ENCODE peak calls at places on chromosomes 11 and 22, in six cellular contexts. One of them, this sample, is unnamed.

GRCh38 chr11:63813563-63814382 is 517 bp downstream of the SPINDOC start:
- DNase-seq in neural progenitor cell: peak; percentile 67
- DNase-seq in HCT116: no peak
- DNase-seq in PC-3: peak; percentile 49
- DNase-seq in MM.1S: peak; percentile 50
- DNase-seq in SK-N-SH: peak; percentile 88
- DNase-seq in this sample: peak; percentile 55

GRCh38 chr22:45163074-45163416 is 680 bp upstream of the NUP50 start:
- DNase-seq in neural progenitor cell: peak; percentile 65
- DNase-seq in HCT116: no peak
- DNase-seq in PC-3: peak; percentile 18
- DNase-seq in MM.1S: peak; percentile 27
- DNase-seq in SK-N-SH: peak; percentile 57
- DNase-seq in this sample: peak; percentile 72

GRCh38 chr11:113877673-113878060 is 2.3 kb upstream of the USP28 start:
- DNase-seq in neural progenitor cell: no peak
- DNase-seq in HCT116: no peak
- DNase-seq in PC-3: no peak
- DNase-seq in MM.1S: no peak
- DNase-seq in SK-N-SH: no peak
- DNase-seq in this sample: no peak

GRCh38 chr22:40056163-40056958 is 61.6 kb downstream of the FAM83F start:
- DNase-seq in neural progenitor cell: no peak
- DNase-seq in HCT116: no peak
- DNase-seq in PC-3: no peak
- DNase-seq in MM.1S: no peak
- DNase-seq in SK-N-SH: no peak
- DNase-seq in this sample: no peak

GRCh38 chr22:40485813-40486610 is 115.6 kb downstream of the SGSM3 start:
- DNase-seq in neural progenitor cell: no peak
- DNase-seq in HCT116: no peak
- DNase-seq in PC-3: no peak
- DNase-seq in MM.1S: no peak
- DNase-seq in SK-N-SH: no peak
- DNase-seq in this sample: peak; percentile 53

GRCh38 chr11:29153078-29153477 is 863.8 kb downstream of the KCNA4 start:
- DNase-seq in neural progenitor cell: no peak
- DNase-seq in HCT116: no peak
- DNase-seq in PC-3: no peak
- DNase-seq in MM.1S: no peak
- DNase-seq in SK-N-SH: no peak
- DNase-seq in this sample: no peak

GRCh38 chr11:130022799-130023198 is 20.2 kb upstream of the PRDM10 start:
- DNase-seq in neural progenitor cell: no peak
- DNase-seq in HCT116: no peak
- DNase-seq in PC-3: peak; percentile 21
- DNase-seq in MM.1S: no peak
- DNase-seq in SK-N-SH: no peak
- DNase-seq in this sample: peak; percentile 20

GRCh38 chr22:40758390-40758789 is 60.8 kb downstream of the SLC25A17 start:
- DNase-seq in neural progenitor cell: no peak
- DNase-seq in HCT116: no peak
- DNase-seq in PC-3: peak; percentile 63
- DNase-seq in MM.1S: no peak
- DNase-seq in SK-N-SH: no peak
- DNase-seq in this sample: no peak

GRCh38 chr11:108697872-108698473 is 33.1 kb downstream of the DDX10 start:
- DNase-seq in neural progenitor cell: peak; percentile 68
- DNase-seq in HCT116: peak; percentile 51
- DNase-seq in PC-3: peak; percentile 79
- DNase-seq in MM.1S: peak; percentile 57
- DNase-seq in SK-N-SH: peak; percentile 59
- DNase-seq in this sample: peak; percentile 85

GRCh38 chr22:24953294-24954113 is 988 bp downstream of the KIAA1671 start:
- DNase-seq in neural progenitor cell: peak; percentile 74
- DNase-seq in HCT116: no peak
- DNase-seq in PC-3: no peak
- DNase-seq in MM.1S: no peak
- DNase-seq in SK-N-SH: peak; percentile 76
- DNase-seq in this sample: no peak

GRCh38 chr11:36453678-36454077 is 56.4 kb downstream of the TRAF6 start:
- DNase-seq in neural progenitor cell: no peak
- DNase-seq in HCT116: no peak
- DNase-seq in PC-3: peak; percentile 78
- DNase-seq in MM.1S: no peak
- DNase-seq in SK-N-SH: no peak
- DNase-seq in this sample: peak; percentile 59

GRCh38 chr11:78039919-78040671 is 17.0 kb upstream of the KCTD14 start:
- DNase-seq in neural progenitor cell: no peak
- DNase-seq in HCT116: no peak
- DNase-seq in PC-3: peak; percentile 91
- DNase-seq in MM.1S: peak; percentile 47
- DNase-seq in SK-N-SH: peak; percentile 84
- DNase-seq in this sample: peak; percentile 85

GRCh38 chr11:35216962-35217667 is 78.1 kb downstream of the CD44 start:
- DNase-seq in neural progenitor cell: no peak
- DNase-seq in HCT116: no peak
- DNase-seq in PC-3: no peak
- DNase-seq in MM.1S: no peak
- DNase-seq in SK-N-SH: no peak
- DNase-seq in this sample: peak; percentile 40

GRCh38 chr11:104892723-104893511 is 5.3 kb downstream of the CASP12 start:
- DNase-seq in neural progenitor cell: no peak
- DNase-seq in HCT116: no peak
- DNase-seq in PC-3: peak; percentile 37
- DNase-seq in MM.1S: no peak
- DNase-seq in SK-N-SH: no peak
- DNase-seq in this sample: no peak

GRCh38 chr11:37320921-37321320 is 722.9 kb upstream of the RAG2 start:
- DNase-seq in neural progenitor cell: no peak
- DNase-seq in HCT116: no peak
- DNase-seq in PC-3: peak; percentile 90
- DNase-seq in MM.1S: no peak
- DNase-seq in SK-N-SH: no peak
- DNase-seq in this sample: no peak

GRCh38 chr22:46056169-46057041 is 79.4 kb upstream of the WNT7B start:
- DNase-seq in neural progenitor cell: no peak
- DNase-seq in HCT116: no peak
- DNase-seq in PC-3: peak; percentile 36
- DNase-seq in MM.1S: no peak
- DNase-seq in SK-N-SH: peak; percentile 68
- DNase-seq in this sample: peak; percentile 83

DNA sequence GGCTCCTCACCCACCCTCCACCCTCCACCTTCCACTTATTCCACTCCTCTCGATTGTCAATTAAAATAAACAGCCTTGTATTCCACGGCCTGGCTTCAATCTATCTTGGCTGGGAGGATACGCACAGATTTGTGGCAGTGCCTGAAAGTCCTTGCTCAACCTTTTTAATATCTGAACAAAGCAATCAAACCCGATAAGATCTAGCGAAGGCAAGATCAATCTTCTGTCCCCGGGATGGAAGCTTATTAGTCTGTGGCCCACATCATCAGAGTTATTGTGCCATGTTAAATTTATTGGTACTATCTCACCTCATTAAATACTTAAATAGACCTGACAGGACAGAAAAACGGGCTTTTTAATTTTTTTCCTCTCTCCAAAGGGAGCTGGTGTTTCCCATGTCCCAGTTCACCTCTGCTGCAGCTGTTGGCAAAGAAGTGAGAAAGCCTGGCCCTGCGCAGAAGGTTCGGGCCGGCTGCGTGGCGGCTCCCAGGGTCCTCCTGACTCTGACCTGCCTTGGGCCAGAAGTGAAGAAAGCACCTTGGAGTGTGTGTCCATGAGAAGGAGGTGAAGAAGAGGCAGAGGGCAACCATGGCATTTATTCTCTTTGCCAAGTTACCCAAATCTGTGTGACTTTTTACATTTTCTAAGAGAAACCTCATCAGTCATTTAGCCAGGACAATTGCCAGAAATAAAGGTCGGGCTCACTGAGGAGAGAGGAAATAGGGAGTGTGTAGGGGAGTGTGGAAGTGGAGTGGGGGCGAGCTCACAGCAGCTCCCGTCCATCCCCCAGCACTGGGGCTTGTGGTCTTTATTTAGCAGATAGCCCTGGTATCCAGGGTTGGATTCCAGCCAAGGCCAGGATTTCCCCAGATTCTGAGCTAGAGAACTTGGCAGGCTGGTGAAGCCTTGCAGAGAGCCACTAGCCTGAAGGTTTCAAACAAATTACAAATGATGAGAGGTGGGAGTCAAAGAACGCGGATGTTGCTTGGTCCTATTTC is 102.3 kb upstream of the CADM1 start:
- DNase-seq in neural progenitor cell: no peak
- DNase-seq in HCT116: no peak
- DNase-seq in PC-3: no peak
- DNase-seq in MM.1S: no peak
- DNase-seq in SK-N-SH: peak; percentile 69
- DNase-seq in this sample: no peak
- TF ChIP-seq EZH2phosphoT487 in neural progenitor cell: no peak
- TF ChIP-seq EZH2phosphoT487 in HCT116: no peak
- TF ChIP-seq EZH2phosphoT487 in PC-3: no peak
- TF ChIP-seq EZH2phosphoT487 in MM.1S: no peak
- TF ChIP-seq EZH2phosphoT487 in SK-N-SH: no peak
- TF ChIP-seq EZH2phosphoT487 in this sample: no peak

DNA sequence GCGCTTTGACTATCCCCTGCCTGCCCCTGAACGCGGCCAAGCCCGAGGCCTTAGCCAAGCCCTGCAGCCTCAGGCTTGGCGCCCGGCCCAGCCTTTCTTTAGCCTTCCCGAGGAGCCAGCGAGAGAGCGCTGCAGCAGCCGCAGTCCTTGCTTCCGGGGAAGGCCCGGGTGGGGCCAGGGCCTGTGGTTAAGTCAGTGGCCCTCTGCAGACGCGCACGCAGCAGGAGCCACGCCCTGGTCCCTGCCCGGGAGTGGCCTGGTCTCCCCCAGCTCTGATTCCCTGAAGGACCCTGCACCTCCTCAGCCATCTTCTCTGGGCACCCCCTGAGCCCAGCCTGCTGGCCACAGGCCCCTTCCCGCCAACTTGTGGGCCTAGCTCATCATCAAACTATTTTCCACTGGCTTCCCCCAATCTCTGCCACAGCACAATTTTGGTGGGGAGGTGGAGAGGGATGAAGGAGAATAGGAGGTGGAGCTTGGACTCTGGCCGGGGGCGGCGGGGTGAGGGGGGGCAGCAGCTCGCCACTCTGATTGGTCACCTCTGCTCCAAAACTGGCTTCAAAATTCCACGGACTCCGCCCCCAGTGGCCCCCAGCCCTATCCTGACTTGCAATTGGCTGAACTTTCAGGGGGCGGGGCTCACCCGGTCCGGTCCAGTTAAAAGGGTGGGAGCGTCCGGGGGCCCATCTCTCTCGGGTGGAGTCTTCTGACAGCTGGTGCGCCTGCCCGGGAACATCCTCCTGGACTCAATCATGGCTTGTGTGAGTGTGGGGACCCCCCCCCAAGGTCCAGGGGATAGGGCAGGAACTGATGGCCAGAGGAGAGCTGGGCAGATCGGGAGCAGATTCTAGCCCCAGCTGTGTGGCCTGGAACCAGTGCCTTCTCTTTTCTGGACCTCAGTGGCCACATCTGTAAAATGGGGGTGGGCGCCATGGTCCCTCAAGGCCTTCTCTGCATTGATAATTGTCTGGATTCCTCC is at the start of gene LGALS1:
- DNase-seq in neural progenitor cell: peak; percentile 47
- DNase-seq in HCT116: peak; percentile 92
- DNase-seq in PC-3: peak; percentile 95
- DNase-seq in MM.1S: peak; percentile 88
- DNase-seq in SK-N-SH: peak; percentile 84
- DNase-seq in this sample: peak; percentile 99
- H3K9ac ChIP-seq in neural progenitor cell: no peak within 1 kb of the TSS
- H3K9ac ChIP-seq in HCT116: peak within 1 kb of the TSS; percentile 67
- H3K9ac ChIP-seq in PC-3: peak within 1 kb of the TSS; percentile 86
- H3K9ac ChIP-seq in MM.1S: peak within 1 kb of the TSS; percentile 71
- H3K9ac ChIP-seq in SK-N-SH: peak within 1 kb of the TSS; percentile 94
- H3K9ac ChIP-seq in this sample: peak within 1 kb of the TSS; percentile 85

GRCh38 chr11:65854161-65854592 is 3.8 kb downstream of the CFL1 start:
- DNase-seq in neural progenitor cell: peak; percentile 1
- DNase-seq in HCT116: no peak
- DNase-seq in PC-3: no peak
- DNase-seq in MM.1S: no peak
- DNase-seq in SK-N-SH: peak; percentile 10
- DNase-seq in this sample: no peak

GRCh38 chr11:65854871-65855837 is 2.8 kb downstream of the CFL1 start:
- DNase-seq in neural progenitor cell: no peak
- DNase-seq in HCT116: no peak
- DNase-seq in PC-3: no peak
- DNase-seq in MM.1S: no peak
- DNase-seq in SK-N-SH: no peak
- DNase-seq in this sample: no peak

GRCh38 chr11:65856689-65857499 is 1.1 kb downstream of the CFL1 start:
- DNase-seq in neural progenitor cell: peak; percentile 82
- DNase-seq in HCT116: no peak
- DNase-seq in PC-3: peak; percentile 67
- DNase-seq in MM.1S: peak; percentile 63
- DNase-seq in SK-N-SH: peak; percentile 80
- DNase-seq in this sample: peak; percentile 87

GRCh38 chr11:65857500-65858353 is at the start of gene CFL1:
- DNase-seq in neural progenitor cell: peak; percentile 99
- DNase-seq in HCT116: peak; percentile 92
- DNase-seq in PC-3: peak; percentile 99
- DNase-seq in MM.1S: peak; percentile 97
- DNase-seq in SK-N-SH: peak; percentile 89
- DNase-seq in this sample: peak; percentile 100

DNA sequence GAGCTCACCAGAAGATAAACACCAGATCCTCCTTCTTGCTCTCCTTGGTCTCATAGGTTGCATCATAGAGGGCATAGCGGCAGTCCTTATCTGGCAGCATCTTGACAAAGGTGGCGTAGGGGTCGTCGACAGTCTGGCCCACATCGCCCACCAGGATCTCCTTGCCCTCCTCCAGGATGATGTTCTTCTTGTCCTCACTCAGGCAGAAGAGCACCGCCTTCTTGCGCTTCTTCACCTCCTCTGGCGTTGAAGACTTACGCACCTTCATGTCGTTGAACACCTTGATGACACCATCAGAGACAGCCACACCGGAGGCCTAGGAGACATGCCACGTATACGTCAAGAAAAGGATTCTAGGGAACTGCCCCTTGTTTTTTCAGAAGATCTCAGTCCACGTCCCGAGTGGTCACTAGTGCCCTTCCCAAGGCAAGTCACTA is 2.0 kb downstream of the CFL1 start:
- DNase-seq in neural progenitor cell: peak; percentile 8
- DNase-seq in HCT116: no peak
- DNase-seq in PC-3: no peak
- DNase-seq in MM.1S: no peak
- DNase-seq in SK-N-SH: no peak
- DNase-seq in this sample: no peak
- H3K4me3 ChIP-seq in neural progenitor cell: peak overlapping the region; percentile 87
- H3K4me3 ChIP-seq in HCT116: peak overlapping the region; percentile 100
- H3K4me3 ChIP-seq in PC-3: peak overlapping the region; percentile 79
- H3K4me3 ChIP-seq in MM.1S: no peak overlapping the region
- H3K4me3 ChIP-seq in SK-N-SH: peak overlapping the region; percentile 97
- H3K4me3 ChIP-seq in this sample: peak overlapping the region; percentile 94

DNA sequence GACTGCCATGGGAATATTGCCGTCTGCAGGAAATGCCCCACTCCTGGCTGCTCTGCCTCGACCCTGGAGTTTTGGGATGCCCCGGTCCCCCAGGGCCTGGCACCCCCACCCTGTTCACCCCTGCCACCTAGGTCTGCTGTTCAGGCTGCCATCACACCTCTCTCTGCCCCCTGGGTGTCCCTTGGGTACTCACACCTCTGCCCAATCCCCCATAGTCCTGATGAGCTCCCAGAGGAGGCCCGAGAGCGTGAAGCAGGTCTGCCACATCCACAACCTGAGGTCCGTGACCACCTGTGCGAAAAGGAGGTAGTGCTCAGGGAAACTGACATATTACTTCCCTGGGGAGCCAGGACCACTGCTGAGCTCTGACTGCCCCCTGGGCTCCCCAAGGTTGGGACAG is 20.2 kb upstream of the DRICH1 start:
- DNase-seq in neural progenitor cell: no peak
- DNase-seq in HCT116: no peak
- DNase-seq in PC-3: no peak
- DNase-seq in MM.1S: no peak
- DNase-seq in SK-N-SH: no peak
- DNase-seq in this sample: no peak
- TF ChIP-seq EZH2phosphoT487 in neural progenitor cell: no peak
- TF ChIP-seq EZH2phosphoT487 in HCT116: no peak
- TF ChIP-seq EZH2phosphoT487 in PC-3: no peak
- TF ChIP-seq EZH2phosphoT487 in MM.1S: no peak
- TF ChIP-seq EZH2phosphoT487 in SK-N-SH: no peak
- TF ChIP-seq EZH2phosphoT487 in this sample: no peak